ENCODE peak calls at places on chromosome 19, in five cellular contexts. B, G, L, H and J are unnamed samples.

GRCh38 chr19:8017808-8018207 is 12.4 kb upstream of the ELAVL1 start:
- DNase-seq in L (peak), B (peak), H (no peak), G (no peak), J (no peak)

GRCh38 chr19:11420429-11420893 is 1.3 kb upstream of the RGL3 start:
- DNase-seq in G (peak), L (no peak), B (peak), H (peak), J (peak)

GRCh38 chr19:13920940-13921744 is 15.1 kb downstream of the CC2D1A start:
- DNase-seq in L (peak), H (peak), G (peak), B (no peak), J (peak)

GRCh38 chr19:887072-887471 is 5.9 kb downstream of the MED16 start:
- DNase-seq in G (peak), H (peak), L (no peak), B (no peak), J (peak)

GRCh38 chr19:2167896-2168618 is 4.3 kb downstream of the DOT1L start:
- DNase-seq in G (peak), L (peak), H (peak), B (peak), J (peak)

GRCh38 chr19:1435378-1435989 is 2.7 kb upstream of the RPS15 start:
- DNase-seq in H (no peak), G (no peak), B (no peak), L (no peak), J (no peak)

GRCh38 chr19:8150178-8150865 is 930 bp upstream of the FBN3 start:
- DNase-seq in B (no peak), L (no peak), H (no peak), G (no peak), J (no peak)

GRCh38 chr19:52896431-52897148 is 845 bp downstream of the ZNF320 start:
- DNase-seq in B (peak), L (peak), H (peak), G (peak), J (peak)

GRCh38 chr19:42226886-42227285 is 6.8 kb downstream of the ZNF526 start:
- DNase-seq in G (no peak), B (no peak), L (no peak), H (no peak), J (peak)

DNA sequence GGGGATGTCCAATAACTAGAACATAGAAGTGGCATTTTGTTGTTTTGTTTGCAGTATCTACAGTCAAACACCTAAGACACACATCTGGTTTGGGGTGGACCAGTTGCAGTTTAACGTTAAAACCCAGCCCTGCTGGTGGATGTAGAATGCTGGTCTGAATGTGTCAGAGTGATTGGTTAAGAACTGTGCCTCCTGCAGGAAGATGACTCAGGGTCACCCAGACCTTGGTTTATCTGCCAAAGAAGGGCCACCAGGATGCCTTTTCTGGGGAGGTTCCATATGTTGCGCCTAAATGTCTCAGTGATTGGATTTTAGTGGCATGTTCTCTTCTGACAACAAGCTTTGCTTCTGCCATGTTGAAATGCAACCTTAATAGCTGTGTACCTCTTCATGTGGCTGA is 23.1 kb downstream of the ZNF536 start:
- DNase-seq in H (no peak), L (no peak), G (no peak), B (no peak), J (peak)
- H3K4me3 ChIP-seq in H (no peak), L (no peak), G (no peak), B (no peak), J (no peak)

GRCh38 chr19:15286688-15287355 is 45.5 kb downstream of the BRD4 start:
- DNase-seq in H (no peak), G (no peak), L (peak), B (no peak), J (no peak)

GRCh38 chr19:15284091-15284490 is 48.2 kb downstream of the BRD4 start:
- DNase-seq in H (no peak), B (no peak), G (no peak), L (no peak), J (no peak)

GRCh38 chr19:15283141-15283885 is 49.0 kb downstream of the BRD4 start:
- DNase-seq in G (peak), B (no peak), H (peak), L (no peak), J (peak)

GRCh38 chr19:15285896-15286591 is 46.3 kb downstream of the BRD4 start:
- DNase-seq in G (no peak), B (no peak), L (peak), H (no peak), J (no peak)

GRCh38 chr19:15284896-15285295 is 47.4 kb downstream of the BRD4 start:
- DNase-seq in B (no peak), L (no peak), H (no peak), G (no peak), J (no peak)
- TF ChIP-seq CTCF in B (no peak), L (no peak), H (no peak), G (no peak), J (no peak)

GRCh38 chr19:45613926-45614725 is 12.1 kb upstream of the GPR4 start:
- DNase-seq in L (no peak), H (peak), B (peak), G (peak), J (peak)

GRCh38 chr19:45621976-45622503 is 17.2 kb downstream of the EML2 start:
- DNase-seq in L (no peak), G (no peak), H (no peak), B (no peak), J (no peak)

GRCh38 chr19:45621389-45621788 is 17.8 kb downstream of the EML2 start:
- DNase-seq in G (no peak), B (no peak), H (no peak), L (no peak), J (no peak)

GRCh38 chr19:45616709-45617027 is 14.7 kb upstream of the GPR4 start:
- DNase-seq in B (no peak), L (no peak), H (no peak), G (no peak), J (no peak)

DNA sequence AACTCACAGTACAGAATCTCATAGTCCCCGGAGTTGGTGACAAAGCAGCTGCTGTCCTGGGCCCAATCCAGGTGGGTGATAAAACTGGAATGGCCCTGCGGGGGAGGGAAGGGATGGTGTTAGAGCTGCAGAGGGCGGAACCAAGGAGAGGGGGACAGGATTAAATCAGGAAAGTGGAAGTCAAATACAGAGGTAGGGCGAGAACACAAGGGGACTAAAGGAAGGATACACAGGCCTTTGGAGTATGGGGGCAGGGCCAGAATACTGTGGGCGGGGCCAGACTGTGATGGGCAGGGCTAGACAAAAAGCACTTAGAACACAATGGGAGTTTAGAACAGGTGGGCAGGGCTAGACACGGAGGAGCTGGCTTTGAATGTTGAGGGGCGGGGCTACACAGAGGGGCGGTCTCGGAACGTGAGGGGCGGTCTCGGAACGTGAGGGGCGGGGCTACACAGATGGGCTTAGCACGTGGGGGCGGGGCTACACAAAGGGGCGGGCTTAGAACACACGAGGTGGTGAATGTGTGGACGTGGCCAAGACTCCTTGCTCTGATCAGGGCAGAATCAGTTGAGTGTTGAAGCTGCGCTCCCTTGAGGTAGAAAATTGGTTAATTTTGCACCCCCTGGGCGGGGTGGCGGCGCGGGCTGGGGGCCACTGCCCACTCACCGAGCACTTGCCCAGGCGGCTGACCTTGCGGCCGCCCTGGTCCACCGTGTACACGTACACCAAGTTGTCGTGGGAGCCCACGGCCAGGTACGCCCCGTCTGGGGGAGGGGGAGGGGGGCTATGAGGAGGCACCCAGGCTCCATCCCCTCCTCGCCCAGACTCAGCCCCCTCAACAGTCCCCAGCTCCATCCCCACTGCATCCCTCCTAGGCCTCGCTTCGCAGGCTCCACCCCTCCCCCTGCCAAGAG is 14.0 kb upstream of the GPR4 start:
- DNase-seq in B (peak), G (peak), L (peak), H (peak), J (peak)
- H3K4me3 ChIP-seq in B (no peak), G (no peak), L (no peak), H (no peak), J (no peak)

DNA sequence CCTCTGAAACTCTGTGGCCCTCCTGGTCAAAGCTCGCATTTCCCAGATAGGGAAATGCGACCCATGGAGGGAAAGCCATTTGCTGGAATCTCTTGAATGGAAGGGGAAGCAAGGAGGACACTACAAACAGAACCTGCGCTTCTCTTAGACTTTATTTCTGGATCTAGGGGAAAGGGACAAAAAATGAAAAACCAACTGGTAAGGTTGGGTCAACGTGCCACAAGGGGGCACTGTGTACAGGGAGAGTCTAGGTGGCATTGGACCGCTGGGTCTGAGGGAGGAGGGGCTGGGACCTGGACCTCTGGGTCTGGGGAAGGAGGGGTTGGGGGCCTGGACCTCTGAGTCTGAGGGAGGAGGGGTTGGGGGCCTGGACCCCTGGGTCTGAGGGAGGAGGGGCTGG is 5.0 kb downstream of the KLK4 start:
- DNase-seq in H (peak), L (peak), G (peak), B (peak), J (no peak)
- TF ChIP-seq CTCF in H (peak), L (peak), G (peak), B (no peak), J (peak)

GRCh38 chr19:4636761-4637160 is 2.6 kb upstream of the TNFAIP8L1 start:
- DNase-seq in G (no peak), L (no peak), H (no peak), B (no peak), J (no peak)
- H3K4me3 ChIP-seq in G (no peak), L (peak), H (peak), B (no peak), J (peak)